ENCODE peak calls at places on chromosomes 12 and 14, in four cellular contexts. One of them, this sample, is unnamed.

GRCh38 chr12:53950441-53950781 is 4.3 kb upstream of the HOXC12 start:
- DNase-seq in activated naive CD4-positive, alpha-beta T cell: no peak
- DNase-seq in activated T-helper 9 cell treated with anti-CD3 and anti-CD28 coated beads, Interleukin-2, amount 50 U/mL, for 16 hours: no peak
- DNase-seq in fibroblast of mammary gland: no peak
- DNase-seq in this sample: no peak

GRCh38 chr12:9651265-9651729 is 18.2 kb upstream of the CLEC2D start:
- DNase-seq in activated naive CD4-positive, alpha-beta T cell: no peak
- DNase-seq in activated T-helper 9 cell treated with anti-CD3 and anti-CD28 coated beads, Interleukin-2, amount 50 U/mL, for 16 hours: no peak
- DNase-seq in fibroblast of mammary gland: peak; percentile 76
- DNase-seq in this sample: peak; percentile 12

GRCh38 chr14:61455351-61455750 is 134.0 kb downstream of the PRKCH start:
- DNase-seq in activated naive CD4-positive, alpha-beta T cell: no peak
- DNase-seq in activated T-helper 9 cell treated with anti-CD3 and anti-CD28 coated beads, Interleukin-2, amount 50 U/mL, for 16 hours: no peak
- DNase-seq in fibroblast of mammary gland: no peak
- DNase-seq in this sample: no peak

GRCh38 chr12:114913871-114914801 is 230.2 kb upstream of the TBX3 start:
- DNase-seq in activated naive CD4-positive, alpha-beta T cell: no peak
- DNase-seq in activated T-helper 9 cell treated with anti-CD3 and anti-CD28 coated beads, Interleukin-2, amount 50 U/mL, for 16 hours: no peak
- DNase-seq in fibroblast of mammary gland: peak; percentile 91
- DNase-seq in this sample: peak; percentile 65

GRCh38 chr14:22391908-22392307 is 197.1 kb downstream of the DAD1 start:
- DNase-seq in activated naive CD4-positive, alpha-beta T cell: no peak
- DNase-seq in activated T-helper 9 cell treated with anti-CD3 and anti-CD28 coated beads, Interleukin-2, amount 50 U/mL, for 16 hours: no peak
- DNase-seq in fibroblast of mammary gland: peak; percentile 60
- DNase-seq in this sample: peak; percentile 76

GRCh38 chr12:93060666-93061413 is 131.7 kb upstream of the EEA1 start:
- DNase-seq in activated naive CD4-positive, alpha-beta T cell: no peak
- DNase-seq in activated T-helper 9 cell treated with anti-CD3 and anti-CD28 coated beads, Interleukin-2, amount 50 U/mL, for 16 hours: no peak
- DNase-seq in fibroblast of mammary gland: peak; percentile 50
- DNase-seq in this sample: peak; percentile 90

GRCh38 chr12:47779301-47779942 is 6.4 kb downstream of the SLC48A1 start:
- DNase-seq in activated naive CD4-positive, alpha-beta T cell: peak; percentile 93
- DNase-seq in activated T-helper 9 cell treated with anti-CD3 and anti-CD28 coated beads, Interleukin-2, amount 50 U/mL, for 16 hours: peak; percentile 86
- DNase-seq in fibroblast of mammary gland: peak; percentile 81
- DNase-seq in this sample: peak; percentile 87

GRCh38 chr12:124399622-124400021 is 104.7 kb downstream of the RFLNA start:
- DNase-seq in activated naive CD4-positive, alpha-beta T cell: no peak
- DNase-seq in activated T-helper 9 cell treated with anti-CD3 and anti-CD28 coated beads, Interleukin-2, amount 50 U/mL, for 16 hours: peak; percentile 9
- DNase-seq in fibroblast of mammary gland: no peak
- DNase-seq in this sample: no peak

GRCh38 chr12:39236994-39237393 is 205.9 kb downstream of the KIF21A start:
- DNase-seq in activated naive CD4-positive, alpha-beta T cell: no peak
- DNase-seq in activated T-helper 9 cell treated with anti-CD3 and anti-CD28 coated beads, Interleukin-2, amount 50 U/mL, for 16 hours: no peak
- DNase-seq in fibroblast of mammary gland: peak; percentile 69
- DNase-seq in this sample: peak; percentile 3

GRCh38 chr14:91732859-91733477 is 1.1 kb upstream of the CATSPERB start:
- DNase-seq in activated naive CD4-positive, alpha-beta T cell: no peak
- DNase-seq in activated T-helper 9 cell treated with anti-CD3 and anti-CD28 coated beads, Interleukin-2, amount 50 U/mL, for 16 hours: no peak
- DNase-seq in fibroblast of mammary gland: peak; percentile 94
- DNase-seq in this sample: no peak

GRCh38 chr12:80838024-80838658 is 99.6 kb downstream of the LIN7A start:
- DNase-seq in activated naive CD4-positive, alpha-beta T cell: no peak
- DNase-seq in activated T-helper 9 cell treated with anti-CD3 and anti-CD28 coated beads, Interleukin-2, amount 50 U/mL, for 16 hours: no peak
- DNase-seq in fibroblast of mammary gland: no peak
- DNase-seq in this sample: no peak

GRCh38 chr12:18217981-18218380 is 43.3 kb upstream of the PIK3C2G start:
- DNase-seq in activated naive CD4-positive, alpha-beta T cell: no peak
- DNase-seq in activated T-helper 9 cell treated with anti-CD3 and anti-CD28 coated beads, Interleukin-2, amount 50 U/mL, for 16 hours: no peak
- DNase-seq in fibroblast of mammary gland: peak; percentile 56
- DNase-seq in this sample: no peak

GRCh38 chr12:104695453-104696148 is 238.9 kb downstream of the CHST11 start:
- DNase-seq in activated naive CD4-positive, alpha-beta T cell: no peak
- DNase-seq in activated T-helper 9 cell treated with anti-CD3 and anti-CD28 coated beads, Interleukin-2, amount 50 U/mL, for 16 hours: peak; percentile 76
- DNase-seq in fibroblast of mammary gland: peak; percentile 93
- DNase-seq in this sample: peak; percentile 24

GRCh38 chr12:88247241-88247643 is 105.1 kb downstream of the TMTC3 start:
- DNase-seq in activated naive CD4-positive, alpha-beta T cell: no peak
- DNase-seq in activated T-helper 9 cell treated with anti-CD3 and anti-CD28 coated beads, Interleukin-2, amount 50 U/mL, for 16 hours: no peak
- DNase-seq in fibroblast of mammary gland: peak; percentile 92
- DNase-seq in this sample: peak; percentile 61

GRCh38 chr14:102544745-102545460 is 35.3 kb upstream of the ANKRD9 start:
- DNase-seq in activated naive CD4-positive, alpha-beta T cell: no peak
- DNase-seq in activated T-helper 9 cell treated with anti-CD3 and anti-CD28 coated beads, Interleukin-2, amount 50 U/mL, for 16 hours: no peak
- DNase-seq in fibroblast of mammary gland: no peak
- DNase-seq in this sample: no peak

GRCh38 chr14:26281280-26281998 is 316.4 kb downstream of the NOVA1 start:
- DNase-seq in activated naive CD4-positive, alpha-beta T cell: no peak
- DNase-seq in activated T-helper 9 cell treated with anti-CD3 and anti-CD28 coated beads, Interleukin-2, amount 50 U/mL, for 16 hours: no peak
- DNase-seq in fibroblast of mammary gland: peak; percentile 77
- DNase-seq in this sample: peak; percentile 55

GRCh38 chr12:12779529-12779928 is 5.9 kb upstream of the APOLD1 start:
- DNase-seq in activated naive CD4-positive, alpha-beta T cell: no peak
- DNase-seq in activated T-helper 9 cell treated with anti-CD3 and anti-CD28 coated beads, Interleukin-2, amount 50 U/mL, for 16 hours: no peak
- DNase-seq in fibroblast of mammary gland: peak; percentile 92
- DNase-seq in this sample: peak; percentile 71

GRCh38 chr14:89617471-89618291 is 200.6 kb upstream of the FOXN3 start:
- DNase-seq in activated naive CD4-positive, alpha-beta T cell: no peak
- DNase-seq in activated T-helper 9 cell treated with anti-CD3 and anti-CD28 coated beads, Interleukin-2, amount 50 U/mL, for 16 hours: no peak
- DNase-seq in fibroblast of mammary gland: peak; percentile 71
- DNase-seq in this sample: peak; percentile 48

GRCh38 chr14:24426912-24427536 is 2.4 kb downstream of the CBLN3 start:
- DNase-seq in activated naive CD4-positive, alpha-beta T cell: peak; percentile 14
- DNase-seq in activated T-helper 9 cell treated with anti-CD3 and anti-CD28 coated beads, Interleukin-2, amount 50 U/mL, for 16 hours: no peak
- DNase-seq in fibroblast of mammary gland: no peak
- DNase-seq in this sample: no peak

GRCh38 chr14:79051009-79051710 is 881.0 kb downstream of the NRXN3 start:
- DNase-seq in activated naive CD4-positive, alpha-beta T cell: no peak
- DNase-seq in activated T-helper 9 cell treated with anti-CD3 and anti-CD28 coated beads, Interleukin-2, amount 50 U/mL, for 16 hours: no peak
- DNase-seq in fibroblast of mammary gland: no peak
- DNase-seq in this sample: no peak

GRCh38 chr12:43370299-43370698 is 181.7 kb downstream of the ADAMTS20 start:
- DNase-seq in activated naive CD4-positive, alpha-beta T cell: no peak
- DNase-seq in activated T-helper 9 cell treated with anti-CD3 and anti-CD28 coated beads, Interleukin-2, amount 50 U/mL, for 16 hours: no peak
- DNase-seq in fibroblast of mammary gland: peak; percentile 81
- DNase-seq in this sample: peak; percentile 44

GRCh38 chr14:64266206-64266605 is 28.0 kb downstream of the ESR2 start:
- DNase-seq in activated naive CD4-positive, alpha-beta T cell: no peak
- DNase-seq in activated T-helper 9 cell treated with anti-CD3 and anti-CD28 coated beads, Interleukin-2, amount 50 U/mL, for 16 hours: no peak
- DNase-seq in fibroblast of mammary gland: peak; percentile 49
- DNase-seq in this sample: no peak

GRCh38 chr14:64040044-64040443 is 187.2 kb downstream of the SYNE2 start:
- DNase-seq in activated naive CD4-positive, alpha-beta T cell: no peak
- DNase-seq in activated T-helper 9 cell treated with anti-CD3 and anti-CD28 coated beads, Interleukin-2, amount 50 U/mL, for 16 hours: no peak
- DNase-seq in fibroblast of mammary gland: peak; percentile 40
- DNase-seq in this sample: peak; percentile 40

GRCh38 chr12:96466939-96467751 is 22.2 kb upstream of the CFAP54 start:
- DNase-seq in activated naive CD4-positive, alpha-beta T cell: no peak
- DNase-seq in activated T-helper 9 cell treated with anti-CD3 and anti-CD28 coated beads, Interleukin-2, amount 50 U/mL, for 16 hours: no peak
- DNase-seq in fibroblast of mammary gland: peak; percentile 45
- DNase-seq in this sample: no peak

GRCh38 chr12:127620956-127621355 is 646.0 kb upstream of the TMEM132C start:
- DNase-seq in activated naive CD4-positive, alpha-beta T cell: no peak
- DNase-seq in activated T-helper 9 cell treated with anti-CD3 and anti-CD28 coated beads, Interleukin-2, amount 50 U/mL, for 16 hours: no peak
- DNase-seq in fibroblast of mammary gland: no peak
- DNase-seq in this sample: peak; percentile 19

GRCh38 chr14:30291216-30291615 is 267.7 kb upstream of the G2E3 start:
- DNase-seq in activated naive CD4-positive, alpha-beta T cell: no peak
- DNase-seq in activated T-helper 9 cell treated with anti-CD3 and anti-CD28 coated beads, Interleukin-2, amount 50 U/mL, for 16 hours: no peak
- DNase-seq in fibroblast of mammary gland: peak; percentile 86
- DNase-seq in this sample: peak; percentile 64

GRCh38 chr12:76083246-76083735 is 1.2 kb downstream of the NAP1L1 start:
- DNase-seq in activated naive CD4-positive, alpha-beta T cell: no peak
- DNase-seq in activated T-helper 9 cell treated with anti-CD3 and anti-CD28 coated beads, Interleukin-2, amount 50 U/mL, for 16 hours: no peak
- DNase-seq in fibroblast of mammary gland: no peak
- DNase-seq in this sample: no peak

GRCh38 chr14:33777651-33778050 is 173.2 kb downstream of the EGLN3 start:
- DNase-seq in activated naive CD4-positive, alpha-beta T cell: no peak
- DNase-seq in activated T-helper 9 cell treated with anti-CD3 and anti-CD28 coated beads, Interleukin-2, amount 50 U/mL, for 16 hours: no peak
- DNase-seq in fibroblast of mammary gland: no peak
- DNase-seq in this sample: no peak

GRCh38 chr12:50070314-50071060 is 13.1 kb downstream of the ASIC1 start:
- DNase-seq in activated naive CD4-positive, alpha-beta T cell: peak; percentile 22
- DNase-seq in activated T-helper 9 cell treated with anti-CD3 and anti-CD28 coated beads, Interleukin-2, amount 50 U/mL, for 16 hours: peak; percentile 37
- DNase-seq in fibroblast of mammary gland: peak; percentile 84
- DNase-seq in this sample: peak; percentile 86

GRCh38 chr14:77313374-77313773 is 7.3 kb downstream of the POMT2 start:
- DNase-seq in activated naive CD4-positive, alpha-beta T cell: no peak
- DNase-seq in activated T-helper 9 cell treated with anti-CD3 and anti-CD28 coated beads, Interleukin-2, amount 50 U/mL, for 16 hours: no peak
- DNase-seq in fibroblast of mammary gland: no peak
- DNase-seq in this sample: no peak

GRCh38 chr12:77720258-77720657 is 110.4 kb upstream of the NAV3 start:
- DNase-seq in activated naive CD4-positive, alpha-beta T cell: no peak
- DNase-seq in activated T-helper 9 cell treated with anti-CD3 and anti-CD28 coated beads, Interleukin-2, amount 50 U/mL, for 16 hours: no peak
- DNase-seq in fibroblast of mammary gland: peak; percentile 33
- DNase-seq in this sample: peak; percentile 18

GRCh38 chr14:45287609-45288008 is 34.6 kb upstream of the MIS18BP1 start:
- DNase-seq in activated naive CD4-positive, alpha-beta T cell: no peak
- DNase-seq in activated T-helper 9 cell treated with anti-CD3 and anti-CD28 coated beads, Interleukin-2, amount 50 U/mL, for 16 hours: no peak
- DNase-seq in fibroblast of mammary gland: no peak
- DNase-seq in this sample: no peak

This sample was measured in myocyte.